ENCODE peak calls at places on chromosomes 1 and 21, in ten cellular contexts. J, X, F, B, P, Z, L, M, Y and O are unnamed samples.
A peak's percentile ranks its signal among the peaks of the same experiment; 100 is the strongest.

GRCh38 chr1:90725961-90726715 is 9.0 kb upstream of the BARHL2 start:
- DNase-seq in J (no peak), X (no peak), F (no peak), B (no peak), P (no peak), Z (peak; percentile 48), L (no peak), M (no peak), Y (peak; percentile 73), O (no peak)

GRCh38 chr1:229596961-229597699 is 28.8 kb downstream of the TAF5L start:
- DNase-seq in J (peak; percentile 23), X (no peak), F (no peak), B (peak; percentile 23), P (no peak), Z (no peak), L (peak; percentile 79), M (peak; percentile 20), Y (no peak), O (no peak)

GRCh38 chr21:43306911-43307676 is 119.8 kb downstream of the SIK1 start:
- DNase-seq in J (peak; percentile 76), X (no peak), F (no peak), B (no peak), P (peak; percentile 43), Z (no peak), L (peak; percentile 68), M (no peak), Y (no peak), O (no peak)

GRCh38 chr1:202069670-202070069 is 53.0 kb upstream of the GPR37L1 start:
- DNase-seq in J (no peak), X (no peak), F (no peak), B (no peak), P (no peak), Z (no peak), L (no peak), M (no peak), Y (peak; percentile 77), O (no peak)

GRCh38 chr1:109771712-109772657 is 8.3 kb upstream of the EPS8L3 start:
- DNase-seq in J (peak; percentile 27), X (no peak), F (no peak), B (no peak), P (peak; percentile 28), Z (no peak), L (no peak), M (peak; percentile 9), Y (no peak), O (no peak)

GRCh38 chr1:184373155-184373554 is 13.7 kb upstream of the C1orf21 start:
- DNase-seq in J (no peak), X (no peak), F (no peak), B (no peak), P (no peak), Z (no peak), L (no peak), M (no peak), Y (no peak), O (no peak)

GRCh38 chr1:2135425-2135824 is 59.1 kb downstream of the FAAP20 start:
- DNase-seq in J (peak; percentile 45), X (no peak), F (no peak), B (no peak), P (peak; percentile 56), Z (no peak), L (peak; percentile 81), M (peak; percentile 34), Y (no peak), O (no peak)

GRCh38 chr1:26627959-26628358 is 67.9 kb upstream of the ARID1A start:
- DNase-seq in J (no peak), X (no peak), F (no peak), B (no peak), P (no peak), Z (no peak), L (no peak), M (no peak), Y (no peak), O (no peak)

GRCh38 chr21:24023936-24024335 is 1583.3 kb downstream of the MRPL39 start:
- DNase-seq in J (no peak), X (no peak), F (no peak), B (no peak), P (no peak), Z (no peak), L (peak; percentile 1), M (no peak), Y (no peak), O (no peak)

GRCh38 chr1:87093286-87093685 is 178.9 kb downstream of the HS2ST1 start:
- DNase-seq in J (no peak), X (no peak), F (no peak), B (no peak), P (no peak), Z (no peak), L (peak; percentile 61), M (no peak), Y (no peak), O (no peak)

DNA sequence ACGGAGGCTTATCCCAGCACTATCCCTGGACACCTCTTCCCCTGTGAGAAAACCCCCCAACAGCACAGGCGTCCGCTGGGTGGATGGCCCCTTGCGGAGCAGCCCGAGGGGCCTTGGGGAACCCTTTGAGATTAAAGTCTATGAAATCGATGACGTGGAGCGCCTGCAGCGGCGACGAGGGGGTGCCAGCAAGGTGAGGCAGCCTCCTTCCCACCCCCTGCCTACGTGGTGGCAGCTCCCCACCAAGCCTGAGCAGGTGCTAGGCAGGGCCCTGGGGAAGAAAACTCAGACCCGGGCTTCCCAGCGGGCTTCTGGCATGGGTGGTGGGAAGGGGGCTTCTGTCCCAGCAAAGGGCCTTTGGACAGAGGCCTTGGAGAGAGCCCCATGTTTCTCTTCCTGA is 543.3 kb downstream of the KIF26B start:
- DNase-seq in J (no peak), X (no peak), F (no peak), B (no peak), P (no peak), Z (no peak), L (no peak), M (no peak), Y (no peak), O (no peak)
- H3K27me3 ChIP-seq in J (no peaks in the 10 kb centered on the region), X (no peaks in the 10 kb centered on the region), F (no peaks in the 10 kb centered on the region), B (no peaks in the 10 kb centered on the region), P (no peaks in the 10 kb centered on the region), Z (no peaks in the 10 kb centered on the region), L (no peaks in the 10 kb centered on the region), M (no peaks in the 10 kb centered on the region), Y (no peaks in the 10 kb centered on the region), O (no peaks in the 10 kb centered on the region)

GRCh38 chr1:34779005-34779404 is 2.0 kb upstream of the GJB3 start:
- DNase-seq in J (no peak), X (no peak), F (no peak), B (no peak), P (no peak), Z (no peak), L (no peak), M (no peak), Y (no peak), O (no peak)
- H3K27me3 ChIP-seq in J (peaks cover 37% of the 10 kb centered on the region), X (peaks cover 40% of the 10 kb centered on the region), F (peaks cover 6% of the 10 kb centered on the region), B (peaks cover 12% of the 10 kb centered on the region), P (no peaks in the 10 kb centered on the region), Z (peaks cover 37% of the 10 kb centered on the region), L (peaks cover 28% of the 10 kb centered on the region), M (peaks cover 28% of the 10 kb centered on the region), Y (peaks cover 27% of the 10 kb centered on the region), O (peaks cover 40% of the 10 kb centered on the region)

DNA sequence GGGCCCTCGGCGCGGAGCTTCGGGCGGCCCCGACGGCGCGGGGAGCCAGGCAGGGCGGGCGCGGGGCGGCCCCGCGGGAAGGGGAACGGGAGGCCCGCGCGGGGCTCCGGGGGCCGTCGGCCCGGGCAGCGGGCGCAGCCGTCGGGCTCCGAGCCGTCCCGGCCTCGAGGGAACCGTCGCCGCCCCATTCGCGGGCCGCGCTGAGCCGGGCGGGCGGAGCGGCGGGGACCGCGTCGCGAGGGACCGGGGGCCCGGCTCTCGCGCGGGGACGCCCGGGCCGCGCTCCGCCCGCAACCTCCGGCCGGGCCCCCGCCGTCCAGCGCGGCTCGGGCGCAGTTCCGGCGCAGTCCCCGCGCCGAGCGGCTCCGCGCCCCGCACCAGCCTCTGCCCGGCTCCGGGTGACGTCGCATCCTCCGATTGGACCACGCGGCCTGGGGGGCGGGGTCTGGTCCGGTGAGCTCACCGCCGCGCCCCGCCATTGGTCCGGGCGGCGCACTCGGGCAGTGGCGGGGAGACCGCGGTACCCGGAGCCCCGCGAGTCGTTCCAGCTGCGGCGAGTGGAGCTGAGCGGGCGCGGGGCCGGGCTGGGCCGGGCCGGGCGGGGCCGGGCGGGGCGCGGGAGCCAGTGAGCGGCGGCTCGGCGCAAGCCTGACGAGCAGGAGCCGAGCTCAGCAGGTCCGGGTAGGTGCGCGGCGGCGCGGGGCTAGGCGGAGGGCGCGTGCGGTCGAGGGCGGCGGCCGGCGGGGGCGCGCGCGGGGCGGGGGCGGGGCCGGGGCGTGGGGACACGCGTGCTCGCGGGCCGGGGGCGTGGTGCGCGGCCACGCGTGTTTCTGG is 66.7 kb upstream of the VAMP3 start:
- DNase-seq in J (peak; percentile 95), X (peak; percentile 87), F (peak; percentile 43), B (peak; percentile 95), P (peak; percentile 93), Z (peak; percentile 96), L (peak; percentile 85), M (peak; percentile 92), Y (peak; percentile 98), O (peak; percentile 100)
- H3K27me3 ChIP-seq in J (peaks cover 34% of the 10 kb centered on the region), X (peaks cover 51% of the 10 kb centered on the region), F (no peaks in the 10 kb centered on the region), B (no peaks in the 10 kb centered on the region), P (no peaks in the 10 kb centered on the region), Z (peaks cover 30% of the 10 kb centered on the region), L (peaks cover 34% of the 10 kb centered on the region), M (no peaks in the 10 kb centered on the region), Y (peaks cover 14% of the 10 kb centered on the region), O (peaks cover 29% of the 10 kb centered on the region)

DNA sequence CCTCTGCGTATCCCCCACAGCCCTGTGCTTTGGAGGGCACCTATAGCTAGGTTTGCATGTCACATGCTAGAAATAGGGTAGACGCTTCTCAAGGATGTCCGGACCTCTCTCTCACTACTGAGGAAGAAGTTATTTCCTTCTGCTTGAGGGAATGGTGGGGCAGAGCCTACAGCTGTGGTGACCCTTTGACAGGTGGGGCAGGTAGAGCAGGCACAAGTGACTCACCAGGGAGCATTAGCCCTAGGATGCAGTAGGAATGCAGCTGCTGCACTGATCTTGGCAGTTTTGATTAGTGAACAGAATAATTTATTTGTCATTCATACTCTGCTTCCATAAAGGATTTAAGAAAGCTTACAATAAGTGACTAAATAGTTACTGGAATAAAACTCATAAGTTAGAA is 129.6 kb upstream of the HOOK1 start:
- DNase-seq in J (no peak), X (no peak), F (no peak), B (no peak), P (no peak), Z (no peak), L (no peak), M (no peak), Y (no peak), O (no peak)
- H3K27me3 ChIP-seq in J (no peaks in the 10 kb centered on the region), X (no peaks in the 10 kb centered on the region), F (no peaks in the 10 kb centered on the region), B (no peaks in the 10 kb centered on the region), P (no peaks in the 10 kb centered on the region), Z (no peaks in the 10 kb centered on the region), L (no peaks in the 10 kb centered on the region), M (no peaks in the 10 kb centered on the region), Y (no peaks in the 10 kb centered on the region), O (no peaks in the 10 kb centered on the region)